ENCODE peak calls at places on chromosomes 12 and 14, in nine cellular contexts. One of them, this sample, is unnamed.

GRCh38 chr12:116370886-116371580 is 93.5 kb upstream of the MED13L start:
- DNase-seq in aorta: no peak
- DNase-seq in activated CD4-positive, alpha-beta T cell treated with anti-CD3 and anti-CD28 coated beads, Interleukin-2, amount 10 ng/mL, durations not matched to agents 7 days and 5 days: no peak
- DNase-seq in T1000: no peak
- DNase-seq in fibroblast of the aortic adventitia: no peak
- DNase-seq in Caki2: no peak
- DNase-seq in GF-D8: no peak
- DNase-seq in A549: no peak
- DNase-seq in stimulated activated CD4-positive, alpha-beta T cell treated with anti-CD3 and anti-CD28 coated beads, Interleukin-1b, Interleukin-23, amount 100 ng/mL, for 1 hour: no peak
- DNase-seq in this sample: no peak

GRCh38 chr12:95790912-95791849 is 617 bp upstream of the NTN4 start:
- DNase-seq in fibroblast of the aortic adventitia: peak
- DNase-seq in T1000: no peak
- DNase-seq in A549: peak
- DNase-seq in Caki2: peak
- DNase-seq in stimulated activated CD4-positive, alpha-beta T cell treated with anti-CD3 and anti-CD28 coated beads, Interleukin-1b, Interleukin-23, amount 100 ng/mL, for 1 hour: no peak
- DNase-seq in aorta: no peak
- DNase-seq in GF-D8: no peak
- DNase-seq in activated CD4-positive, alpha-beta T cell treated with anti-CD3 and anti-CD28 coated beads, Interleukin-2, amount 10 ng/mL, durations not matched to agents 7 days and 5 days: no peak
- DNase-seq in this sample: no peak

GRCh38 chr12:6272300-6273208 is 37.9 kb upstream of the PLEKHG6 start:
- DNase-seq in A549: no peak
- DNase-seq in activated CD4-positive, alpha-beta T cell treated with anti-CD3 and anti-CD28 coated beads, Interleukin-2, amount 10 ng/mL, durations not matched to agents 7 days and 5 days: no peak
- DNase-seq in T1000: no peak
- DNase-seq in Caki2: peak
- DNase-seq in fibroblast of the aortic adventitia: no peak
- DNase-seq in GF-D8: no peak
- DNase-seq in aorta: no peak
- DNase-seq in stimulated activated CD4-positive, alpha-beta T cell treated with anti-CD3 and anti-CD28 coated beads, Interleukin-1b, Interleukin-23, amount 100 ng/mL, for 1 hour: no peak
- DNase-seq in this sample: no peak

GRCh38 chr14:105090493-105091334 is 25.5 kb upstream of the GPR132 start:
- DNase-seq in GF-D8: no peak
- DNase-seq in fibroblast of the aortic adventitia: peak
- DNase-seq in stimulated activated CD4-positive, alpha-beta T cell treated with anti-CD3 and anti-CD28 coated beads, Interleukin-1b, Interleukin-23, amount 100 ng/mL, for 1 hour: peak
- DNase-seq in T1000: peak
- DNase-seq in A549: peak
- DNase-seq in aorta: peak
- DNase-seq in activated CD4-positive, alpha-beta T cell treated with anti-CD3 and anti-CD28 coated beads, Interleukin-2, amount 10 ng/mL, durations not matched to agents 7 days and 5 days: peak
- DNase-seq in Caki2: peak
- DNase-seq in this sample: no peak

GRCh38 chr12:39723831-39724230 is 104.2 kb upstream of the ABCD2 start:
- DNase-seq in aorta: no peak
- DNase-seq in fibroblast of the aortic adventitia: peak
- DNase-seq in stimulated activated CD4-positive, alpha-beta T cell treated with anti-CD3 and anti-CD28 coated beads, Interleukin-1b, Interleukin-23, amount 100 ng/mL, for 1 hour: no peak
- DNase-seq in activated CD4-positive, alpha-beta T cell treated with anti-CD3 and anti-CD28 coated beads, Interleukin-2, amount 10 ng/mL, durations not matched to agents 7 days and 5 days: no peak
- DNase-seq in GF-D8: no peak
- DNase-seq in T1000: peak
- DNase-seq in A549: no peak
- DNase-seq in Caki2: no peak
- DNase-seq in this sample: no peak

GRCh38 chr12:32860182-32860581 is 36.4 kb downstream of the PKP2 start:
- DNase-seq in A549: no peak
- DNase-seq in activated CD4-positive, alpha-beta T cell treated with anti-CD3 and anti-CD28 coated beads, Interleukin-2, amount 10 ng/mL, durations not matched to agents 7 days and 5 days: no peak
- DNase-seq in fibroblast of the aortic adventitia: no peak
- DNase-seq in T1000: no peak
- DNase-seq in stimulated activated CD4-positive, alpha-beta T cell treated with anti-CD3 and anti-CD28 coated beads, Interleukin-1b, Interleukin-23, amount 100 ng/mL, for 1 hour: no peak
- DNase-seq in aorta: no peak
- DNase-seq in Caki2: no peak
- DNase-seq in GF-D8: no peak
- DNase-seq in this sample: no peak

GRCh38 chr12:88172844-88173407 is 30.8 kb downstream of the TMTC3 start:
- DNase-seq in activated CD4-positive, alpha-beta T cell treated with anti-CD3 and anti-CD28 coated beads, Interleukin-2, amount 10 ng/mL, durations not matched to agents 7 days and 5 days: no peak
- DNase-seq in GF-D8: no peak
- DNase-seq in fibroblast of the aortic adventitia: no peak
- DNase-seq in aorta: no peak
- DNase-seq in T1000: no peak
- DNase-seq in Caki2: no peak
- DNase-seq in stimulated activated CD4-positive, alpha-beta T cell treated with anti-CD3 and anti-CD28 coated beads, Interleukin-1b, Interleukin-23, amount 100 ng/mL, for 1 hour: no peak
- DNase-seq in A549: no peak
- DNase-seq in this sample: no peak

GRCh38 chr12:26689281-26689841 is 143.6 kb downstream of the ITPR2 start:
- DNase-seq in T1000: no peak
- DNase-seq in stimulated activated CD4-positive, alpha-beta T cell treated with anti-CD3 and anti-CD28 coated beads, Interleukin-1b, Interleukin-23, amount 100 ng/mL, for 1 hour: no peak
- DNase-seq in A549: no peak
- DNase-seq in Caki2: no peak
- DNase-seq in aorta: no peak
- DNase-seq in fibroblast of the aortic adventitia: no peak
- DNase-seq in GF-D8: no peak
- DNase-seq in activated CD4-positive, alpha-beta T cell treated with anti-CD3 and anti-CD28 coated beads, Interleukin-2, amount 10 ng/mL, durations not matched to agents 7 days and 5 days: no peak
- DNase-seq in this sample: no peak

GRCh38 chr12:30613119-30613830 is 82.4 kb downstream of the IPO8 start:
- DNase-seq in fibroblast of the aortic adventitia: peak
- DNase-seq in aorta: no peak
- DNase-seq in stimulated activated CD4-positive, alpha-beta T cell treated with anti-CD3 and anti-CD28 coated beads, Interleukin-1b, Interleukin-23, amount 100 ng/mL, for 1 hour: no peak
- DNase-seq in T1000: no peak
- DNase-seq in activated CD4-positive, alpha-beta T cell treated with anti-CD3 and anti-CD28 coated beads, Interleukin-2, amount 10 ng/mL, durations not matched to agents 7 days and 5 days: no peak
- DNase-seq in Caki2: peak
- DNase-seq in GF-D8: no peak
- DNase-seq in A549: no peak
- DNase-seq in this sample: no peak

GRCh38 chr12:116996058-116996457 is 85.3 kb downstream of the FBXW8 start:
- DNase-seq in T1000: no peak
- DNase-seq in Caki2: no peak
- DNase-seq in A549: no peak
- DNase-seq in fibroblast of the aortic adventitia: peak
- DNase-seq in GF-D8: no peak
- DNase-seq in activated CD4-positive, alpha-beta T cell treated with anti-CD3 and anti-CD28 coated beads, Interleukin-2, amount 10 ng/mL, durations not matched to agents 7 days and 5 days: no peak
- DNase-seq in aorta: no peak
- DNase-seq in stimulated activated CD4-positive, alpha-beta T cell treated with anti-CD3 and anti-CD28 coated beads, Interleukin-1b, Interleukin-23, amount 100 ng/mL, for 1 hour: no peak
- DNase-seq in this sample: no peak

GRCh38 chr12:116455540-116456306 is 103.5 kb upstream of the MAP1LC3B2 start:
- DNase-seq in stimulated activated CD4-positive, alpha-beta T cell treated with anti-CD3 and anti-CD28 coated beads, Interleukin-1b, Interleukin-23, amount 100 ng/mL, for 1 hour: no peak
- DNase-seq in T1000: peak
- DNase-seq in A549: peak
- DNase-seq in GF-D8: no peak
- DNase-seq in fibroblast of the aortic adventitia: peak
- DNase-seq in activated CD4-positive, alpha-beta T cell treated with anti-CD3 and anti-CD28 coated beads, Interleukin-2, amount 10 ng/mL, durations not matched to agents 7 days and 5 days: no peak
- DNase-seq in aorta: peak
- DNase-seq in Caki2: peak
- DNase-seq in this sample: no peak

GRCh38 chr12:84756961-84757360 is 155.6 kb downstream of the SLC6A15 start:
- DNase-seq in stimulated activated CD4-positive, alpha-beta T cell treated with anti-CD3 and anti-CD28 coated beads, Interleukin-1b, Interleukin-23, amount 100 ng/mL, for 1 hour: no peak
- DNase-seq in fibroblast of the aortic adventitia: peak
- DNase-seq in GF-D8: no peak
- DNase-seq in activated CD4-positive, alpha-beta T cell treated with anti-CD3 and anti-CD28 coated beads, Interleukin-2, amount 10 ng/mL, durations not matched to agents 7 days and 5 days: no peak
- DNase-seq in Caki2: no peak
- DNase-seq in T1000: no peak
- DNase-seq in A549: no peak
- DNase-seq in aorta: no peak
- DNase-seq in this sample: no peak

GRCh38 chr14:61750708-61751474 is 11.3 kb upstream of the SNAPC1 start:
- DNase-seq in Caki2: no peak
- DNase-seq in stimulated activated CD4-positive, alpha-beta T cell treated with anti-CD3 and anti-CD28 coated beads, Interleukin-1b, Interleukin-23, amount 100 ng/mL, for 1 hour: peak
- DNase-seq in fibroblast of the aortic adventitia: peak
- DNase-seq in activated CD4-positive, alpha-beta T cell treated with anti-CD3 and anti-CD28 coated beads, Interleukin-2, amount 10 ng/mL, durations not matched to agents 7 days and 5 days: peak
- DNase-seq in GF-D8: peak
- DNase-seq in aorta: peak
- DNase-seq in T1000: no peak
- DNase-seq in A549: peak
- DNase-seq in this sample: no peak

GRCh38 chr12:64824500-64825142 is at the start of gene TBC1D30:
- DNase-seq in stimulated activated CD4-positive, alpha-beta T cell treated with anti-CD3 and anti-CD28 coated beads, Interleukin-1b, Interleukin-23, amount 100 ng/mL, for 1 hour: no peak
- DNase-seq in fibroblast of the aortic adventitia: peak
- DNase-seq in activated CD4-positive, alpha-beta T cell treated with anti-CD3 and anti-CD28 coated beads, Interleukin-2, amount 10 ng/mL, durations not matched to agents 7 days and 5 days: peak
- DNase-seq in GF-D8: no peak
- DNase-seq in aorta: peak
- DNase-seq in Caki2: no peak
- DNase-seq in A549: no peak
- DNase-seq in T1000: peak
- DNase-seq in this sample: peak

GRCh38 chr14:74949859-74950572 is 5.4 kb downstream of the PGF start:
- DNase-seq in fibroblast of the aortic adventitia: no peak
- DNase-seq in A549: no peak
- DNase-seq in stimulated activated CD4-positive, alpha-beta T cell treated with anti-CD3 and anti-CD28 coated beads, Interleukin-1b, Interleukin-23, amount 100 ng/mL, for 1 hour: no peak
- DNase-seq in Caki2: no peak
- DNase-seq in aorta: no peak
- DNase-seq in GF-D8: no peak
- DNase-seq in activated CD4-positive, alpha-beta T cell treated with anti-CD3 and anti-CD28 coated beads, Interleukin-2, amount 10 ng/mL, durations not matched to agents 7 days and 5 days: no peak
- DNase-seq in T1000: no peak
- DNase-seq in this sample: no peak

GRCh38 chr14:75175677-75176141 is 703 bp downstream of the TMED10 start:
- DNase-seq in A549: peak
- DNase-seq in GF-D8: no peak
- DNase-seq in stimulated activated CD4-positive, alpha-beta T cell treated with anti-CD3 and anti-CD28 coated beads, Interleukin-1b, Interleukin-23, amount 100 ng/mL, for 1 hour: no peak
- DNase-seq in activated CD4-positive, alpha-beta T cell treated with anti-CD3 and anti-CD28 coated beads, Interleukin-2, amount 10 ng/mL, durations not matched to agents 7 days and 5 days: no peak
- DNase-seq in T1000: no peak
- DNase-seq in fibroblast of the aortic adventitia: no peak
- DNase-seq in aorta: no peak
- DNase-seq in Caki2: no peak
- DNase-seq in this sample: no peak

GRCh38 chr14:104998801-104999200 is 13.2 kb downstream of the CLBA1 start:
- DNase-seq in aorta: no peak
- DNase-seq in A549: no peak
- DNase-seq in activated CD4-positive, alpha-beta T cell treated with anti-CD3 and anti-CD28 coated beads, Interleukin-2, amount 10 ng/mL, durations not matched to agents 7 days and 5 days: no peak
- DNase-seq in Caki2: no peak
- DNase-seq in stimulated activated CD4-positive, alpha-beta T cell treated with anti-CD3 and anti-CD28 coated beads, Interleukin-1b, Interleukin-23, amount 100 ng/mL, for 1 hour: no peak
- DNase-seq in GF-D8: no peak
- DNase-seq in T1000: no peak
- DNase-seq in fibroblast of the aortic adventitia: no peak
- DNase-seq in this sample: no peak

GRCh38 chr12:113727651-113728061 is 238.5 kb downstream of the RBM19 start:
- DNase-seq in T1000: peak
- DNase-seq in aorta: no peak
- DNase-seq in GF-D8: no peak
- DNase-seq in activated CD4-positive, alpha-beta T cell treated with anti-CD3 and anti-CD28 coated beads, Interleukin-2, amount 10 ng/mL, durations not matched to agents 7 days and 5 days: no peak
- DNase-seq in fibroblast of the aortic adventitia: peak
- DNase-seq in Caki2: peak
- DNase-seq in A549: peak
- DNase-seq in stimulated activated CD4-positive, alpha-beta T cell treated with anti-CD3 and anti-CD28 coated beads, Interleukin-1b, Interleukin-23, amount 100 ng/mL, for 1 hour: no peak
- DNase-seq in this sample: no peak

GRCh38 chr12:76762556-76762955 is 1.4 kb upstream of the ZDHHC17 start:
- DNase-seq in Caki2: no peak
- DNase-seq in stimulated activated CD4-positive, alpha-beta T cell treated with anti-CD3 and anti-CD28 coated beads, Interleukin-1b, Interleukin-23, amount 100 ng/mL, for 1 hour: no peak
- DNase-seq in fibroblast of the aortic adventitia: peak
- DNase-seq in GF-D8: no peak
- DNase-seq in A549: no peak
- DNase-seq in T1000: no peak
- DNase-seq in aorta: no peak
- DNase-seq in activated CD4-positive, alpha-beta T cell treated with anti-CD3 and anti-CD28 coated beads, Interleukin-2, amount 10 ng/mL, durations not matched to agents 7 days and 5 days: no peak
- DNase-seq in this sample: no peak

GRCh38 chr14:97707603-97708002 is 910.4 kb downstream of the VRK1 start:
- DNase-seq in A549: no peak
- DNase-seq in Caki2: no peak
- DNase-seq in activated CD4-positive, alpha-beta T cell treated with anti-CD3 and anti-CD28 coated beads, Interleukin-2, amount 10 ng/mL, durations not matched to agents 7 days and 5 days: peak
- DNase-seq in T1000: no peak
- DNase-seq in aorta: no peak
- DNase-seq in fibroblast of the aortic adventitia: no peak
- DNase-seq in GF-D8: no peak
- DNase-seq in stimulated activated CD4-positive, alpha-beta T cell treated with anti-CD3 and anti-CD28 coated beads, Interleukin-1b, Interleukin-23, amount 100 ng/mL, for 1 hour: no peak
- DNase-seq in this sample: no peak

GRCh38 chr12:51827925-51828818 is 20.3 kb downstream of the FIGNL2 start:
- DNase-seq in GF-D8: peak
- DNase-seq in activated CD4-positive, alpha-beta T cell treated with anti-CD3 and anti-CD28 coated beads, Interleukin-2, amount 10 ng/mL, durations not matched to agents 7 days and 5 days: peak
- DNase-seq in fibroblast of the aortic adventitia: peak
- DNase-seq in T1000: no peak
- DNase-seq in Caki2: peak
- DNase-seq in stimulated activated CD4-positive, alpha-beta T cell treated with anti-CD3 and anti-CD28 coated beads, Interleukin-1b, Interleukin-23, amount 100 ng/mL, for 1 hour: no peak
- DNase-seq in aorta: no peak
- DNase-seq in A549: no peak
- DNase-seq in this sample: no peak

GRCh38 chr14:38261620-38262019 is 5.7 kb upstream of the CLEC14A start:
- DNase-seq in aorta: no peak
- DNase-seq in A549: no peak
- DNase-seq in fibroblast of the aortic adventitia: no peak
- DNase-seq in activated CD4-positive, alpha-beta T cell treated with anti-CD3 and anti-CD28 coated beads, Interleukin-2, amount 10 ng/mL, durations not matched to agents 7 days and 5 days: no peak
- DNase-seq in Caki2: no peak
- DNase-seq in GF-D8: peak
- DNase-seq in stimulated activated CD4-positive, alpha-beta T cell treated with anti-CD3 and anti-CD28 coated beads, Interleukin-1b, Interleukin-23, amount 100 ng/mL, for 1 hour: no peak
- DNase-seq in T1000: no peak
- DNase-seq in this sample: no peak

GRCh38 chr14:100865682-100866591 is 37.6 kb downstream of the RTL1 start:
- DNase-seq in T1000: no peak
- DNase-seq in stimulated activated CD4-positive, alpha-beta T cell treated with anti-CD3 and anti-CD28 coated beads, Interleukin-1b, Interleukin-23, amount 100 ng/mL, for 1 hour: no peak
- DNase-seq in activated CD4-positive, alpha-beta T cell treated with anti-CD3 and anti-CD28 coated beads, Interleukin-2, amount 10 ng/mL, durations not matched to agents 7 days and 5 days: no peak
- DNase-seq in A549: no peak
- DNase-seq in aorta: peak
- DNase-seq in GF-D8: no peak
- DNase-seq in fibroblast of the aortic adventitia: no peak
- DNase-seq in Caki2: no peak
- DNase-seq in this sample: no peak

GRCh38 chr12:45725631-45726593 is 3.6 kb upstream of the ARID2 start:
- DNase-seq in GF-D8: peak
- DNase-seq in A549: peak
- DNase-seq in stimulated activated CD4-positive, alpha-beta T cell treated with anti-CD3 and anti-CD28 coated beads, Interleukin-1b, Interleukin-23, amount 100 ng/mL, for 1 hour: no peak
- DNase-seq in activated CD4-positive, alpha-beta T cell treated with anti-CD3 and anti-CD28 coated beads, Interleukin-2, amount 10 ng/mL, durations not matched to agents 7 days and 5 days: peak
- DNase-seq in T1000: peak
- DNase-seq in fibroblast of the aortic adventitia: peak
- DNase-seq in Caki2: peak
- DNase-seq in aorta: no peak
- DNase-seq in this sample: peak

GRCh38 chr12:64097346-64098105 is 124.6 kb downstream of the KICS2 start:
- DNase-seq in GF-D8: no peak
- DNase-seq in T1000: no peak
- DNase-seq in Caki2: no peak
- DNase-seq in stimulated activated CD4-positive, alpha-beta T cell treated with anti-CD3 and anti-CD28 coated beads, Interleukin-1b, Interleukin-23, amount 100 ng/mL, for 1 hour: no peak
- DNase-seq in aorta: no peak
- DNase-seq in A549: no peak
- DNase-seq in activated CD4-positive, alpha-beta T cell treated with anti-CD3 and anti-CD28 coated beads, Interleukin-2, amount 10 ng/mL, durations not matched to agents 7 days and 5 days: no peak
- DNase-seq in fibroblast of the aortic adventitia: peak
- DNase-seq in this sample: no peak

GRCh38 chr12:105106621-105107020 is 910 bp upstream of the WASHC4 start:
- DNase-seq in A549: no peak
- DNase-seq in aorta: no peak
- DNase-seq in activated CD4-positive, alpha-beta T cell treated with anti-CD3 and anti-CD28 coated beads, Interleukin-2, amount 10 ng/mL, durations not matched to agents 7 days and 5 days: no peak
- DNase-seq in stimulated activated CD4-positive, alpha-beta T cell treated with anti-CD3 and anti-CD28 coated beads, Interleukin-1b, Interleukin-23, amount 100 ng/mL, for 1 hour: no peak
- DNase-seq in T1000: no peak
- DNase-seq in fibroblast of the aortic adventitia: no peak
- DNase-seq in Caki2: no peak
- DNase-seq in GF-D8: no peak
- DNase-seq in this sample: no peak

GRCh38 chr12:120376416-120376815 is 7.5 kb upstream of the MSI1 start:
- DNase-seq in stimulated activated CD4-positive, alpha-beta T cell treated with anti-CD3 and anti-CD28 coated beads, Interleukin-1b, Interleukin-23, amount 100 ng/mL, for 1 hour: no peak
- DNase-seq in T1000: no peak
- DNase-seq in A549: no peak
- DNase-seq in GF-D8: no peak
- DNase-seq in activated CD4-positive, alpha-beta T cell treated with anti-CD3 and anti-CD28 coated beads, Interleukin-2, amount 10 ng/mL, durations not matched to agents 7 days and 5 days: no peak
- DNase-seq in aorta: no peak
- DNase-seq in Caki2: no peak
- DNase-seq in fibroblast of the aortic adventitia: no peak
- DNase-seq in this sample: no peak

GRCh38 chr12:108338915-108339657 is at the start of gene CMKLR1:
- DNase-seq in T1000: no peak
- DNase-seq in fibroblast of the aortic adventitia: no peak
- DNase-seq in activated CD4-positive, alpha-beta T cell treated with anti-CD3 and anti-CD28 coated beads, Interleukin-2, amount 10 ng/mL, durations not matched to agents 7 days and 5 days: no peak
- DNase-seq in A549: no peak
- DNase-seq in aorta: peak
- DNase-seq in Caki2: no peak
- DNase-seq in GF-D8: no peak
- DNase-seq in stimulated activated CD4-positive, alpha-beta T cell treated with anti-CD3 and anti-CD28 coated beads, Interleukin-1b, Interleukin-23, amount 100 ng/mL, for 1 hour: no peak
- DNase-seq in this sample: no peak

GRCh38 chr12:70627677-70628076 is 9.6 kb downstream of the PTPRB start:
- DNase-seq in activated CD4-positive, alpha-beta T cell treated with anti-CD3 and anti-CD28 coated beads, Interleukin-2, amount 10 ng/mL, durations not matched to agents 7 days and 5 days: no peak
- DNase-seq in GF-D8: no peak
- DNase-seq in fibroblast of the aortic adventitia: no peak
- DNase-seq in T1000: no peak
- DNase-seq in Caki2: no peak
- DNase-seq in aorta: no peak
- DNase-seq in stimulated activated CD4-positive, alpha-beta T cell treated with anti-CD3 and anti-CD28 coated beads, Interleukin-1b, Interleukin-23, amount 100 ng/mL, for 1 hour: no peak
- DNase-seq in A549: no peak
- DNase-seq in this sample: no peak

GRCh38 chr14:104579507-104579906 is at the start of gene C14orf180:
- DNase-seq in Caki2: no peak
- DNase-seq in T1000: no peak
- DNase-seq in fibroblast of the aortic adventitia: no peak
- DNase-seq in A549: no peak
- DNase-seq in activated CD4-positive, alpha-beta T cell treated with anti-CD3 and anti-CD28 coated beads, Interleukin-2, amount 10 ng/mL, durations not matched to agents 7 days and 5 days: no peak
- DNase-seq in GF-D8: no peak
- DNase-seq in aorta: peak
- DNase-seq in stimulated activated CD4-positive, alpha-beta T cell treated with anti-CD3 and anti-CD28 coated beads, Interleukin-1b, Interleukin-23, amount 100 ng/mL, for 1 hour: no peak
- DNase-seq in this sample: no peak

GRCh38 chr14:102795060-102795925 is 18.0 kb downstream of the TRAF3 start:
- DNase-seq in T1000: no peak
- DNase-seq in stimulated activated CD4-positive, alpha-beta T cell treated with anti-CD3 and anti-CD28 coated beads, Interleukin-1b, Interleukin-23, amount 100 ng/mL, for 1 hour: no peak
- DNase-seq in GF-D8: peak
- DNase-seq in fibroblast of the aortic adventitia: peak
- DNase-seq in activated CD4-positive, alpha-beta T cell treated with anti-CD3 and anti-CD28 coated beads, Interleukin-2, amount 10 ng/mL, durations not matched to agents 7 days and 5 days: peak
- DNase-seq in aorta: peak
- DNase-seq in A549: peak
- DNase-seq in Caki2: peak
- DNase-seq in this sample: no peak

This sample was measured in cerebellar nuclear complex.